ENCODE peak calls at places on chromosomes 3 and 15, in six cellular contexts. C is progenitor cell of endocrine pancreas, N is posterior vena cava, L is NB4, B is frontal cortex, H is NCI-H2029 treated with DMSO at 0.1 percent for 48 hours. A is an unnamed sample.

GRCh38 chr3:144085964-144086363 is 114.3 kb downstream of the DIPK2A start:
- DNase-seq in C (no peak), N (no peak), L (peak; percentile 77), B (no peak), H (no peak), A (peak; percentile 10)

GRCh38 chr15:48012191-48012590 is 108.6 kb upstream of the SLC24A5 start:
- DNase-seq in C (no peak), N (no peak), L (no peak), B (no peak), H (no peak), A (no peak)

GRCh38 chr15:83449928-83450501 is 2.9 kb downstream of the SH3GL3 start:
- DNase-seq in C (no peak), N (no peak), L (no peak), B (no peak), H (no peak), A (no peak)

GRCh38 chr15:77358545-77359240 is 61.2 kb downstream of the PEAK1 start:
- DNase-seq in C (no peak), N (no peak), L (no peak), B (no peak), H (no peak), A (no peak)

GRCh38 chr15:62758126-62758951 is 284.2 kb upstream of the TPM1 start:
- DNase-seq in C (no peak), N (no peak), L (no peak), B (no peak), H (no peak), A (peak; percentile 94)

GRCh38 chr3:69665026-69665739 is 74.1 kb upstream of the MITF start:
- DNase-seq in C (no peak), N (no peak), L (no peak), B (peak; percentile 29), H (peak; percentile 60), A (peak; percentile 93)

GRCh38 chr15:60744826-60745225 is 265.9 kb upstream of the ICE2 start:
- DNase-seq in C (no peak), N (peak; percentile 95), L (no peak), B (peak; percentile 14), H (no peak), A (no peak)

GRCh38 chr3:187006884-187007630 is 76.7 kb downstream of the ST6GAL1 start:
- DNase-seq in C (no peak), N (no peak), L (peak; percentile 50), B (no peak), H (no peak), A (no peak)

GRCh38 chr15:75069301-75069925 is 46.0 kb downstream of the PPCDC start:
- DNase-seq in C (no peak), N (no peak), L (peak; percentile 68), B (no peak), H (no peak), A (no peak)

GRCh38 chr15:101250931-101251829 is 668 bp downstream of the CHSY1 start:
- DNase-seq in C (peak; percentile 49), N (no peak), L (no peak), B (no peak), H (no peak), A (peak; percentile 59)

GRCh38 chr15:33234019-33234418 is 39.5 kb upstream of the FMN1 start:
- DNase-seq in C (no peak), N (no peak), L (peak; percentile 23), B (peak; percentile 19), H (no peak), A (peak; percentile 78)

A was measured in kidney tubule cell.